ENCODE peak calls at places on chromosome 18, in seven cellular contexts. Z is heart right ventricle, H is dorsolateral prefrontal cortex, W is kidney epithelial cell, C is Calu3, T is K562, M is MCF 10A. S is an unnamed sample.

GRCh38 chr18:13280066-13280795 is 61.7 kb downstream of the LDLRAD4 start:
- DNase-seq in Z (no peak), H (no peak), W (peak), C (peak), T (no peak), M (no peak), S (no peak)

GRCh38 chr18:36454258-36454657 is 156.7 kb downstream of the FHOD3 start:
- DNase-seq in Z (no peak), H (no peak), W (no peak), C (no peak), T (no peak), M (no peak), S (no peak)

GRCh38 chr18:11983592-11983991 is 2.3 kb downstream of the IMPA2 start:
- DNase-seq in Z (no peak), H (no peak), W (no peak), C (no peak), T (no peak), M (no peak), S (peak)

GRCh38 chr18:67305466-67305865 is 211.1 kb downstream of the DSEL start:
- DNase-seq in Z (no peak), H (no peak), W (no peak), C (no peak), T (no peak), M (no peak), S (no peak)

GRCh38 chr18:6921571-6921970 is 192.1 kb downstream of the ARHGAP28 start:
- DNase-seq in Z (no peak), H (no peak), W (no peak), C (no peak), T (no peak), M (no peak), S (no peak)

GRCh38 chr18:12313530-12314245 is 5.6 kb downstream of the TUBB6 start:
- DNase-seq in Z (no peak), H (no peak), W (no peak), C (no peak), T (no peak), M (no peak), S (no peak)

GRCh38 chr18:11119962-11120361 is 29.4 kb downstream of the PIEZO2 start:
- DNase-seq in Z (no peak), H (no peak), W (no peak), C (no peak), T (no peak), M (no peak), S (no peak)

GRCh38 chr18:13219012-13219396 is 444 bp downstream of the LDLRAD4 start:
- DNase-seq in Z (no peak), H (no peak), W (no peak), C (no peak), T (no peak), M (no peak), S (no peak)

GRCh38 chr18:64026350-64026749 is 56.5 kb downstream of the SERPINB8 start:
- DNase-seq in Z (no peak), H (no peak), W (no peak), C (no peak), T (no peak), M (no peak), S (no peak)

GRCh38 chr18:27956001-27956400 is 220.9 kb downstream of the CDH2 start:
- DNase-seq in Z (no peak), H (no peak), W (no peak), C (no peak), T (no peak), M (no peak), S (no peak)

GRCh38 chr18:77366725-77367641 is 117.3 kb downstream of the GALR1 start:
- DNase-seq in Z (no peak), H (peak), W (peak), C (no peak), T (no peak), M (no peak), S (peak)

GRCh38 chr18:12031836-12032235 is 50.5 kb downstream of the IMPA2 start:
- DNase-seq in Z (peak), H (no peak), W (no peak), C (no peak), T (no peak), M (no peak), S (no peak)

GRCh38 chr18:57242285-57242684 is 95.4 kb downstream of the BOD1L2 start:
- DNase-seq in Z (no peak), H (no peak), W (no peak), C (no peak), T (no peak), M (no peak), S (no peak)

GRCh38 chr18:36757081-36757480 is 71.7 kb downstream of the TPGS2 start:
- DNase-seq in Z (no peak), H (no peak), W (peak), C (peak), T (peak), M (peak), S (no peak)

GRCh38 chr18:28178720-28179119 is 1.8 kb upstream of the CDH2 start:
- DNase-seq in Z (no peak), H (no peak), W (no peak), C (no peak), T (no peak), M (peak), S (no peak)

GRCh38 chr18:57806201-57806890 is 3.2 kb upstream of the ATP8B1 start:
- DNase-seq in Z (no peak), H (no peak), W (no peak), C (no peak), T (no peak), M (no peak), S (no peak)

GRCh38 chr18:58484989-58485962 is 143.6 kb downstream of the ALPK2 start:
- DNase-seq in Z (no peak), H (no peak), W (no peak), C (no peak), T (no peak), M (no peak), S (peak)

GRCh38 chr18:76658627-76659026 is 163.6 kb upstream of the ZNF516 start:
- DNase-seq in Z (no peak), H (no peak), W (no peak), C (no peak), T (peak), M (peak), S (peak)

GRCh38 chr18:10864722-10865121 is 284.6 kb downstream of the PIEZO2 start:
- DNase-seq in Z (no peak), H (no peak), W (no peak), C (no peak), T (no peak), M (no peak), S (no peak)

GRCh38 chr18:76686737-76687231 is 135.6 kb upstream of the ZNF236 start:
- DNase-seq in Z (peak), H (no peak), W (no peak), C (peak), T (no peak), M (peak), S (peak)

GRCh38 chr18:12376034-12376717 is 851 bp downstream of the AFG3L2 start:
- DNase-seq in Z (peak), H (no peak), W (no peak), C (no peak), T (peak), M (peak), S (no peak)

GRCh38 chr18:66560092-66560491 is 43.8 kb downstream of the CDH19 start:
- DNase-seq in Z (no peak), H (no peak), W (no peak), C (peak), T (no peak), M (peak), S (peak)

GRCh38 chr18:784470-785172 is 27.4 kb downstream of the YES1 start:
- DNase-seq in Z (no peak), H (no peak), W (no peak), C (no peak), T (no peak), M (no peak), S (no peak)

GRCh38 chr18:66124394-66124793 is 373.6 kb downstream of the CDH7 start:
- DNase-seq in Z (no peak), H (no peak), W (no peak), C (peak), T (no peak), M (peak), S (no peak)

GRCh38 chr18:70135604-70136003 is 69.9 kb downstream of the RTTN start:
- DNase-seq in Z (no peak), H (no peak), W (no peak), C (no peak), T (no peak), M (no peak), S (no peak)

GRCh38 chr18:7789853-7790552 is 222.9 kb downstream of the PTPRM start:
- DNase-seq in Z (no peak), H (no peak), W (no peak), C (peak), T (peak), M (peak), S (no peak)

GRCh38 chr18:36075862-36076587 is 8.7 kb upstream of the RPRD1A start:
- DNase-seq in Z (no peak), H (no peak), W (peak), C (peak), T (no peak), M (peak), S (no peak)

GRCh38 chr18:59821983-59822382 is 77.8 kb upstream of the PMAIP1 start:
- DNase-seq in Z (no peak), H (no peak), W (no peak), C (no peak), T (no peak), M (no peak), S (no peak)

GRCh38 chr18:59822612-59823275 is 77.1 kb upstream of the PMAIP1 start:
- DNase-seq in Z (no peak), H (no peak), W (no peak), C (no peak), T (no peak), M (no peak), S (no peak)

GRCh38 chr18:59818769-59819168 is 81.0 kb upstream of the PMAIP1 start:
- DNase-seq in Z (no peak), H (no peak), W (no peak), C (no peak), T (no peak), M (no peak), S (no peak)

GRCh38 chr18:59823611-59824195 is 76.1 kb upstream of the PMAIP1 start:
- DNase-seq in Z (no peak), H (no peak), W (peak), C (peak), T (peak), M (peak), S (peak)

GRCh38 chr18:59820663-59821062 is 79.1 kb upstream of the PMAIP1 start:
- DNase-seq in Z (no peak), H (no peak), W (no peak), C (no peak), T (no peak), M (no peak), S (no peak)
- TF ChIP-seq CTCF in Z (no peak), H (no peak), W (no peak), C (no peak), T (no peak), M (no peak), S (no peak)

DNA sequence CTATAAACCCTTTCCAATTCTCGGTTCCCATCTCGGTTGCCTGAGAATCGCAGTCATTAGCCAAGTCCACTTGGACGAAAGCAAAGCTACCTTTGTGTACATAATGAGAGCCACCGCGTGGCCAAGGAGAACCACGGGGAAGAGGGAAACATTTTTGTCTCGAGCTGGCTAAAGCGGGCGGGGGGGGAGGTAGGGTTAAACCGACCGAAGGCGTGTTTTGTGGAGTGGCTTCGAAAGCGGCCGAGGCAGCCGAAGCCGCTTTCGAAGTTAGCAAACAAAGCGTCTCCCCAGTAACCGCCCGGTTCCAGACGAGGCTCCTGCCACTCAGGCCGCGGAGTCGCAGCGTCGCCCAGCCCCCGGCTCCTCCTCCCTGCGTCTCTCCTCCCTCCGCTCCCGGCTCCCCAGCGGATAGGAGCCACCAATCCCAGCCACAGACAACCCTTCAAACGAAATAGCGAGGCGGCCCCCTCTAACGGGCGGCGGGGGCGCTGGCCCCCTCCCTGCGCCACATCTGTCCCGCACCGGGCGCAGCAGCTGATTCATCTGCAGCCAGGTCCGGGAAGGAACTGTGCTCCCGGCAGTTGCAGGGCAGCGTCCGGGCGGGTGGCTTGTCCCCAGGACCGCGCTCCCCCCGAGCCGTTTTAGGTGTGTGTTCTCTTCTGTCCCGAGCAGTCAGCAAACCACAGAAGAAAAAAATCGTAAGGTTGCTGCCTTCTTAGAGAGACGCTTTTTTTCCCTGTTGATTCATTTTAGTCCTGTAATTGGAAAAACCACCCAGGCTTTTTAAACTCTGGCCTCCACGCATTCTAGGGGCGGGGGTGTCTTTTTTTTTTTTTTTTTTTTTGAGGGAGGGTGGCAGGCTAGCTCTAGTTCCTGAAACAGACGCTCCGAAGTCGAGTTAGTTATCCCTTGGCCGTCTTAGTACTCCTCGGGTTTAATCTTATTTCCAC is 1.8 kb upstream of the TGIF1 start:
- DNase-seq in Z (peak), H (peak), W (peak), C (peak), T (peak), M (peak), S (peak)
- TF ChIP-seq CTCF in Z (peak), H (no peak), W (peak), C (no peak), T (no peak), M (no peak), S (peak)

GRCh38 chr18:26159353-26159752 is 25.7 kb downstream of the PSMA8 start:
- DNase-seq in Z (no peak), H (no peak), W (no peak), C (no peak), T (peak), M (peak), S (no peak)
- TF ChIP-seq CTCF in Z (no peak), H (no peak), W (no peak), C (no peak), T (no peak), M (peak), S (peak)

GRCh38 chr18:79933765-79934164 is 17.7 kb downstream of the SLC66A2 start:
- DNase-seq in Z (no peak), H (peak), W (no peak), C (no peak), T (no peak), M (no peak), S (no peak)
- TF ChIP-seq CTCF in Z (peak), H (no peak), W (no peak), C (no peak), T (no peak), M (no peak), S (peak)

GRCh38 chr18:47868744-47869143 is 61.7 kb downstream of the SMAD2 start:
- DNase-seq in Z (no peak), H (no peak), W (no peak), C (no peak), T (no peak), M (no peak), S (no peak)

GRCh38 chr18:47873625-47874024 is 56.8 kb downstream of the SMAD2 start:
- DNase-seq in Z (no peak), H (no peak), W (no peak), C (no peak), T (no peak), M (no peak), S (no peak)

GRCh38 chr18:47872426-47872825 is 58.0 kb downstream of the SMAD2 start:
- DNase-seq in Z (no peak), H (no peak), W (no peak), C (no peak), T (no peak), M (no peak), S (no peak)

GRCh38 chr18:47871288-47871687 is 59.2 kb downstream of the SMAD2 start:
- DNase-seq in Z (no peak), H (no peak), W (no peak), C (no peak), T (no peak), M (no peak), S (no peak)

GRCh38 chr18:47870605-47871004 is 59.9 kb downstream of the SMAD2 start:
- DNase-seq in Z (no peak), H (no peak), W (no peak), C (no peak), T (no peak), M (no peak), S (no peak)
- TF ChIP-seq CTCF in Z (no peak), H (no peak), W (no peak), C (no peak), T (no peak), M (no peak), S (no peak)

GRCh38 chr18:52829876-52830390 is 489.9 kb downstream of the DCC start:
- DNase-seq in Z (no peak), H (no peak), W (no peak), C (no peak), T (no peak), M (no peak), S (no peak)
- TF ChIP-seq CTCF in Z (no peak), H (no peak), W (no peak), C (no peak), T (no peak), M (no peak), S (no peak)

GRCh38 chr18:24111936-24112335 is 26.9 kb upstream of the CABYR start:
- DNase-seq in Z (no peak), H (no peak), W (no peak), C (peak), T (no peak), M (no peak), S (no peak)
- TF ChIP-seq CTCF in Z (no peak), H (no peak), W (no peak), C (no peak), T (no peak), M (no peak), S (no peak)

S was measured in neural crest cell.